ENCODE peak calls at places on chromosomes 13 and 19, in four cellular contexts. V, J, G and H are unnamed samples.

GRCh38 chr13:33260168-33261098 is 25.1 kb downstream of the STARD13 start:
- DNase-seq in V (no peak), J (no peak), G (no peak), H (no peak)

GRCh38 chr19:46787331-46788100 is 878 bp downstream of the SLC1A5 start:
- DNase-seq in V (no peak), J (peak), G (peak), H (no peak)

GRCh38 chr19:31113250-31113685 is 236.0 kb downstream of the TSHZ3 start:
- DNase-seq in V (peak), J (no peak), G (no peak), H (no peak)

GRCh38 chr13:61036715-61037114 is 378.9 kb downstream of the PCDH20 start:
- DNase-seq in V (no peak), J (no peak), G (no peak), H (no peak)

GRCh38 chr19:14632286-14632685 is 42.4 kb downstream of the ADGRE3 start:
- DNase-seq in V (no peak), J (no peak), G (no peak), H (peak)

GRCh38 chr13:99155821-99156220 is 44.8 kb upstream of the UBAC2 start:
- DNase-seq in V (no peak), J (no peak), G (no peak), H (no peak)

GRCh38 chr13:67133476-67133875 is 96.7 kb downstream of the PCDH9 start:
- DNase-seq in V (no peak), J (no peak), G (no peak), H (no peak)

GRCh38 chr19:14250870-14251269 is 44.9 kb upstream of the ADGRL1 start:
- DNase-seq in V (no peak), J (no peak), G (no peak), H (no peak)

GRCh38 chr19:39389621-39390414 is 1.1 kb downstream of the PAF1 start:
- DNase-seq in V (no peak), J (no peak), G (no peak), H (no peak)

GRCh38 chr13:94028234-94029145 is 451.0 kb downstream of the DCT start:
- DNase-seq in V (no peak), J (no peak), G (no peak), H (no peak)

GRCh38 chr19:16259385-16260159 is 61.9 kb downstream of the AP1M1 start:
- DNase-seq in V (no peak), J (no peak), G (no peak), H (peak)

GRCh38 chr13:46010148-46010547 is 42.4 kb downstream of the ZC3H13 start:
- DNase-seq in V (no peak), J (no peak), G (no peak), H (no peak)

GRCh38 chr19:19475845-19476828 is 39.2 kb downstream of the TSSK6 start:
- DNase-seq in V (no peak), J (peak), G (no peak), H (no peak)

GRCh38 chr13:106796280-106797047 is 228.5 kb upstream of the ARGLU1 start:
- DNase-seq in V (no peak), J (no peak), G (no peak), H (no peak)

GRCh38 chr19:2381151-2381822 is 21.2 kb downstream of the TMPRSS9 start:
- DNase-seq in V (no peak), J (no peak), G (peak), H (no peak)

GRCh38 chr19:55647732-55648656 is at the start of gene CCDC106:
- DNase-seq in V (no peak), J (peak), G (peak), H (peak)

GRCh38 chr13:54875111-54875510 is 1846.5 kb downstream of the OLFM4 start:
- DNase-seq in V (no peak), J (no peak), G (no peak), H (no peak)

GRCh38 chr19:6427131-6427530 is 2.5 kb upstream of the KHSRP start:
- DNase-seq in V (no peak), J (no peak), G (no peak), H (no peak)

GRCh38 chr19:45601524-45602522 is at the start of gene GPR4:
- DNase-seq in V (no peak), J (peak), G (peak), H (no peak)

GRCh38 chr19:17385878-17386611 is 8.0 kb downstream of the CCDC194 start:
- DNase-seq in V (no peak), J (peak), G (peak), H (peak)

GRCh38 chr13:24502567-24503375 is 9.8 kb downstream of the PARP4 start:
- DNase-seq in V (no peak), J (no peak), G (no peak), H (no peak)

GRCh38 chr19:3785938-3786824 is at the start of gene MATK:
- DNase-seq in V (no peak), J (peak), G (no peak), H (peak)

GRCh38 chr13:111046590-111047141 is 68.4 kb upstream of the ARHGEF7 start:
- DNase-seq in V (no peak), J (peak), G (no peak), H (peak)
- TF ChIP-seq CTCF in V (peak), J (peak), G (no peak), H (peak)

GRCh38 chr19:58181902-58182576 is 822 bp upstream of the ZNF274 start:
- DNase-seq in V (no peak), J (no peak), G (peak), H (no peak)
- TF ChIP-seq CTCF in V (peak), J (peak), G (no peak), H (peak)

GRCh38 chr13:64446372-64446771 is 2783.8 kb downstream of the PCDH9 start:
- DNase-seq in V (no peak), J (no peak), G (no peak), H (no peak)
- TF ChIP-seq CTCF in V (peak), J (no peak), G (peak), H (no peak)

GRCh38 chr13:72384186-72384823 is 343.1 kb downstream of the MZT1 start:
- DNase-seq in V (no peak), J (no peak), G (no peak), H (no peak)
- TF ChIP-seq CTCF in V (no peak), J (no peak), G (no peak), H (no peak)

DNA sequence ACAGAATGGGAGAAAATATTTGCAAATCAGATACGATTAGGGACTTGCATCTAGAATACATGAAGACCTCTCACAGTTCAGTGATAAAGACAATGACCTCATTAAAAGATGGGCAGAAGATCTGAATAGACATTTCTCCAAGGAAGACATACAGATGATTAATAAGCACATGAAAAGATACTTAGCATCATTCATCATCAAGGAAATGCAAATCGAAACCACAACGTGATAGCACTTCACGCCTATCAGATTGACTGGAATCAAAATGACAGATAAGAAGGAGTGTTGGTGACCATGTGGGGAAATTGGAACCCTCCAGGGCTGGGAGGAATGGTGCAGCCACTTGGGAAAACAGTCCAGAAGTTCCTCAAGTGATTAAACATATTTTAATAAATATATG is 25.8 kb downstream of the CFAP97D2 start:
- DNase-seq in V (no peak), J (no peak), G (no peak), H (no peak)
- TF ChIP-seq CTCF in V (no peak), J (no peak), G (no peak), H (no peak)

DNA sequence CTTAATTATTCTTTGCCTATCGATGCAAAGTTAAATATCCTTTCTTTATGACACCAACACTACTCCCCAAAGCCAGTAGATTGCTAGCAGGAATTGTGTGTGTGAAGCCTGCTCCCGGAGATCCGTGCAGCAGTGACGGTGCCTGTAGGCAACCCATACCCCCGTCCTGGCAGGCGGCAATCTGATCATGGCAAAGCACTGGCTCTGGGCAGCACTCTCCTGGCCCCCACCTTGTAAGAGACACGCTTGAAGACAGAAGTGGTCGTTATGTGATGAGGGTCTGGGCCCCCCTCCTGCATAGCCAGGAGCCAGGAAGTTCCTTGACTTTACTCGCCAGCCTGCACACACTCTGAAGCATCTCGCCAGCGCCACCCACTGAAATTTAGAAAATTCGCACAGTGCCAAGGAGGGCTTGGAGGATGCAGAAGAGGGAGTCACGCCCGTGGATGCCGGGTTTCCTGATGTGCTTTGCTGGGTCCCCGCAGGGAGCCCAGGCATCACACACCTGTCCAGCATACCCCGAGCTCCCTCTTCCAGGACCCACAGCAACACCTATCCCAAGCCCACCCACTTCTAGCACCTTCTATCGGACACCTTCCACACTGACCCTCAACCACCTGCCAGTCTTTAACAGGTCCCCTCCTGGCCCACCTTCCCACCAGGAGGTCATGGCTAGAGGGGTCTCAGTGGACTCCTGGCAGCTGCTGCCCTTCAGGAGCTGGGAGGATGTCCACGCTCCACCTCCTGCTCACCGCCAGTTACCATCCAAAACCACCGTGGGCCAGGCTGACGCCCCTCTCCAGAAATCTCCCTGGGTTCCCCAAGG is 54.5 kb downstream of the CEBPG start:
- DNase-seq in V (no peak), J (peak), G (no peak), H (no peak)
- TF ChIP-seq CTCF in V (no peak), J (no peak), G (no peak), H (no peak)

GRCh38 chr13:89267734-89268133 is 1596.6 kb downstream of the SLITRK5 start:
- DNase-seq in V (no peak), J (no peak), G (no peak), H (no peak)

DNA sequence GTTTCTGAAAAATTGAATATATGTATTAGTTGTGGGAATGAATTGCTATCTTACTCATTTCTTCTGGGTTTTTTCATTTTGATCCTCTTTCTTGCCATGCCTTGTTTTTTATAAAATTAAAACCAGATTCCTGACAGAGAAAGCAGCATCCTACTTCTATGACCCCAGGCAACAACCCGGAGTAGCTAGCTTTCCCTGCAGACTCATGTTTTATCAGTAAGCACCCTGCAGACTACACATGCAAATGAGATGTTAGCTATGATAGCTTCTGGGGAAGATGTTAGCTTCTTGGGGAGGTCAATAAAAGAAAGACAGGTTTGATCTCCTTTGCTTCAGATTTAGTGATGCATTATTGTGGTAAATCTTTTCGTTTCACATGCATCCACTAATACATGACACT is 1598.6 kb downstream of the SLITRK5 start:
- DNase-seq in V (no peak), J (no peak), G (no peak), H (no peak)
- TF ChIP-seq CTCF in V (no peak), J (no peak), G (no peak), H (no peak)